ENCODE peak calls at places on chromosome 12, in five cellular contexts. F is H7, V is stomach, W is heart left ventricle, G is iPS DF 6.9. Q is an unnamed sample. For H3K27me3, the result is how much of the 10 kb centered on the place peaks cover.

GRCh38 chr12:241266-241665 is 21.4 kb downstream of the SLC6A13 start:
- DNase-seq in F (no peak), V (no peak), W (no peak), G (no peak), Q (no peak)

GRCh38 chr12:64180951-64181350 is 41.1 kb downstream of the KICS2 start:
- DNase-seq in F (no peak), V (no peak), W (no peak), G (no peak), Q (no peak)

GRCh38 chr12:25423355-25423754 is 129.7 kb downstream of the LMNTD1 start:
- DNase-seq in F (no peak), V (peak), W (no peak), G (no peak), Q (no peak)

GRCh38 chr12:44835641-44836379 is 40.3 kb downstream of the NELL2 start:
- DNase-seq in F (no peak), V (no peak), W (no peak), G (no peak), Q (no peak)

GRCh38 chr12:107318804-107319535 is 225.6 kb upstream of the CRY1 start:
- DNase-seq in F (peak), V (no peak), W (peak), G (no peak), Q (no peak)

GRCh38 chr12:3216726-3217682 is 139.8 kb downstream of the TSPAN9 start:
- DNase-seq in F (no peak), V (no peak), W (peak), G (no peak), Q (no peak)

GRCh38 chr12:14695685-14696084 is 714 bp downstream of the GUCY2C start:
- DNase-seq in F (no peak), V (no peak), W (no peak), G (no peak), Q (no peak)

GRCh38 chr12:29743801-29744200 is 39.9 kb downstream of the TMTC1 start:
- DNase-seq in F (peak), V (no peak), W (no peak), G (no peak), Q (peak)

GRCh38 chr12:92030618-92031017 is 115.0 kb downstream of the BTG1 start:
- DNase-seq in F (no peak), V (peak), W (no peak), G (no peak), Q (peak)

GRCh38 chr12:6074394-6074793 is 50.1 kb downstream of the VWF start:
- DNase-seq in F (peak), V (no peak), W (no peak), G (no peak), Q (no peak)

GRCh38 chr12:106987846-106988245 is 900 bp upstream of the MTERF2 start:
- DNase-seq in F (no peak), V (peak), W (no peak), G (no peak), Q (no peak)

GRCh38 chr12:29350080-29350479 is 30.9 kb downstream of the ERGIC2 start:
- DNase-seq in F (no peak), V (no peak), W (no peak), G (no peak), Q (no peak)

GRCh38 chr12:1769809-1770494 is 50.4 kb upstream of the LRTM2 start:
- DNase-seq in F (no peak), V (no peak), W (no peak), G (no peak), Q (no peak)

GRCh38 chr12:67208326-67209067 is 60.7 kb upstream of the CAND1 start:
- DNase-seq in F (no peak), V (no peak), W (no peak), G (no peak), Q (no peak)

GRCh38 chr12:48968004-48968403 is 3.5 kb downstream of the WNT10B start:
- DNase-seq in F (peak), V (no peak), W (no peak), G (no peak), Q (no peak)

GRCh38 chr12:113463746-113464743 is 7.6 kb downstream of the LHX5 start:
- DNase-seq in F (peak), V (no peak), W (no peak), G (no peak), Q (no peak)

GRCh38 chr12:113462880-113463745 is 8.6 kb downstream of the LHX5 start:
- DNase-seq in F (peak), V (no peak), W (no peak), G (no peak), Q (no peak)

GRCh38 chr12:113459981-113460380 is 11.7 kb downstream of the LHX5 start:
- DNase-seq in F (no peak), V (no peak), W (no peak), G (no peak), Q (no peak)

GRCh38 chr12:113462117-113462774 is 9.4 kb downstream of the LHX5 start:
- DNase-seq in F (peak), V (peak), W (peak), G (no peak), Q (peak)

GRCh38 chr12:113461666-113462065 is 10.0 kb downstream of the LHX5 start:
- DNase-seq in F (peak), V (no peak), W (no peak), G (no peak), Q (no peak)
- H3K27me3 ChIP-seq in F (half or more), V (half or more), W (under half), G (under half), Q (half or more)

DNA sequence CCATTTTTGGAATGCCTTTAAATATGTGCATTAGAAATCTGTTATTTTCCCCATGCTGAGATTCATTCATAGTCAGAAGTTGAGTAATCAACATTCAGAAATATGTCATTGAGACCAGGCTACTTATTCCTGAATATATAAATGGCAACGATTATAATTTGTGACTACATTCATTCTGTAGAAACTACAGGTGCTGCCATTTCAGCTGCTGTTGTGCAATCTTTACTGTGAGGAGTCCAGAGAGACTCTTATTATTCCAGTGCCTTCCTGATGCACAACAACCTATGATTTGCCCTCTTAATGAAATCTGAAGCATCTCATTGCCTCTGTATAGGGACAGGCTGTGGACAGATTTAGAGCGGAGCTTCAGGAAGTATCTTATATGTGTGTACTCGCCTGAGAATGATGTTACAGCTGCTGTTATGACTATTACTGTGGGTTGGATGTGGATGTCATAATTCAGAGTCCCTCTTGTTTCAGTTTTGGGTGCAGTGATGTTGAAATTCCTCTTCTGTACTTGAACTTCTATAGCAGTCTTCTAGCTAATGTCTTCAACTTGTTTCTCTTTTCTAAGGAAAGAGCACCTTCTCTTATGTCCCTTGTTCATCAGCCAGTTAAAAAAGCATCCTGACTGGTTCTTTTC is 173.9 kb downstream of the NAV3 start:
- DNase-seq in F (no peak), V (no peak), W (no peak), G (no peak), Q (no peak)
- H3K27me3 ChIP-seq in F (under half), V (under half), W (under half), G (under half), Q (under half)

GRCh38 chr12:108495054-108495453 is 20.0 kb upstream of the FICD start:
- DNase-seq in F (peak), V (no peak), W (no peak), G (peak), Q (no peak)
- H3K27me3 ChIP-seq in F (under half), V (under half), W (under half), G (under half), Q (under half)

GRCh38 chr12:114695305-114695592 is 11.3 kb upstream of the TBX3 start:
- DNase-seq in F (no peak), V (no peak), W (no peak), G (no peak), Q (no peak)
- H3K27me3 ChIP-seq in F (half or more), V (half or more), W (half or more), G (half or more), Q (half or more)

GRCh38 chr12:55708695-55709233 is 1.1 kb upstream of the ITGA7 start:
- DNase-seq in F (no peak), V (no peak), W (peak), G (no peak), Q (peak)

GRCh38 chr12:55707841-55708694 is at the start of gene ITGA7:
- DNase-seq in F (peak), V (peak), W (peak), G (peak), Q (peak)

GRCh38 chr12:55705802-55706402 is 1.8 kb downstream of the ITGA7 start:
- DNase-seq in F (peak), V (no peak), W (peak), G (no peak), Q (peak)

GRCh38 chr12:55704824-55705780 is 2.6 kb downstream of the ITGA7 start:
- DNase-seq in F (no peak), V (no peak), W (peak), G (no peak), Q (peak)

DNA sequence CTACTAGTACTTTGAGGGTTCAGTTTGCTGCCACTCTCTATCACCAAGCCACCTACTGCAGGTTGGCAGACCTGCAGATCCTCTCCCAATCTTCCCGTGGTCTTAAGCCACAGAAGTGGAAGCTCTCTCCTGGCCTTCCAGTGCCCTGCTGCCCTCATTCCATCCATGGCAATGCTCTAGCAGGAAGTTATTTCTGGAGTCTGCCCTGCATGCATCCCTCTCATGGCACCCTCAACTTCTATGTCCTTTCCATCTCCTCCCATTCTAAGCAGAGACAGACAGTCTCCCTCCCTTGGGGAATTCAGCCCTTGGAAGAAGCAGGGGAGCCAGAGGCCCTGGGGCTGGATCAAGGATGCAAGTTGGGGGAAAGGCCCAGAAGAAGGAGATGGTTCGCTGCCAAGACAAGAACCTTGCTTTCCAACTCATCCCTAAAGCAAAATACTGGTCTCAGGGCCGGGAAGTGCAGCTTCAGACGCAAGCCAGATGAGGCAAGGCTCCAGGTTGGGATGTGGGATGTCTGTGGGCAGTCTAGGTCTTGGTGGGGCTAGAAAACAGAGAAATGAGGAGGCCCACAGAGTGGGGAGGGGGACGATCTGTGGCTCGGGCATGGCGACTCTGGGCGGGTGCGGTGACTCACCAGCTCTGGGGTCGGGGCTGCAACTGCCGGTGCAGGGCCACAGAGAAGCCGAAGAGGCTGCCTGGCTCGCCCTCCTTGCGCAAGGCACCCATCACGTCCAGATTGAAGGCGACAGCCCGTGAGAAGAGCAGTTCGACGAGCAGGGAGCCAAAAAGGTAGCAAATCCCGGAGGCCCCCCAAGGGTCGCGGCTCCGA is 648 bp downstream of the ITGA7 start:
- DNase-seq in F (no peak), V (no peak), W (peak), G (no peak), Q (no peak)
- H3K27me3 ChIP-seq in F (under half), V (under half), W (under half), G (under half), Q (under half)

GRCh38 chr12:4270016-4270669 is 3.4 kb upstream of the CCND2 start:
- DNase-seq in F (peak), V (no peak), W (peak), G (no peak), Q (no peak)
- H3K27me3 ChIP-seq in F (under half), V (half or more), W (under half), G (under half), Q (half or more)

DNA sequence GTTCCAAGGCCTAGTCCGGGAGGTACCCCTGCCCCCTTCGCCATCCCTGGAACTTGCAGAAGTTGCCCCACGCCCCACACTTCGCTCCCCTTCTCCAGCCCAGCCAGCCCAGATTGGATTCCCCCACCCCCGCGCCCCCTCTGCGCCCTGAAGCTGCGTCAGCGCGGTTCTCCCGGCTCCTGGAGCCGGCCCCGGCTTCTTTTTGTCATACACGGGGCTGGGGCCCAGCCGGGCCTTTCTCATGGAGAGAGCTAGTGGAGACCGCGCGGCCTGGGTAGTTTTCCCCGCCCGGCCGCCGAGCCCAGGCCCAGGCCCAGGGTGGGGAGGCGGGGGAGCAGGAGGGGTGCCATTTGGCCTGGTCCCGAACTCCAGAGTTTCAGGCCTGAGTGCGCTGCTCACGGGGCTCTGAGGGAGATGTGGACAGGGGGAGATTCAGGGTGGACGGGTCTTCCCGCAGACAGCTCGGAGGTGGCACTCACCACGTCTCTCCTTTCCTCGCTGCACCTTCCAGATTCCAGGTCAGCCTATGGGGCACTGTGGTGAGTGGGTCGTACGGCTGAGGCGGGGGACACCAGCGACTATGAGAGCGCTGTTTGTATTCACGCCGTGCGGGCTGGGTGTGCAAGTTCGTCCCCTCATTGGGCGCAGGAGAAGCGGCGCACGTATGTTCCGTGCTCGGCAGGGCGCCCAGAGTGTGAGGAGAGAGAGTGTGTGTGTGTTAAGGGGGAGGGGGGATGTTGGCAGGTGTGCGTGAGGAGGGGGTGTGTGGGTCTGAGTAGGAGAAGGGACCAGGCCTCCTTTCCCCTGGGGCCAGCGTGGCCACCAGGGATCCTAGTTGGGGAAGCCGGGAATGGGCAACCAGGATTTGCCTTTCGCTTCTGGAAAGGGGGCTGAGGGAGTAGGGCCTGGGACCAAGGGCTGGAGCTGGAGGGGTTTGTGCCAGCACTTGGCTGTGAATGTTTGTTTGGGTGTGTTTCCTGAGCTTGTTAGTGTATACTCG is 820 bp upstream of the LHX5 start:
- DNase-seq in F (peak), V (no peak), W (no peak), G (no peak), Q (no peak)
- H3K27me3 ChIP-seq in F (half or more), V (half or more), W (half or more), G (half or more), Q (half or more)

DNA sequence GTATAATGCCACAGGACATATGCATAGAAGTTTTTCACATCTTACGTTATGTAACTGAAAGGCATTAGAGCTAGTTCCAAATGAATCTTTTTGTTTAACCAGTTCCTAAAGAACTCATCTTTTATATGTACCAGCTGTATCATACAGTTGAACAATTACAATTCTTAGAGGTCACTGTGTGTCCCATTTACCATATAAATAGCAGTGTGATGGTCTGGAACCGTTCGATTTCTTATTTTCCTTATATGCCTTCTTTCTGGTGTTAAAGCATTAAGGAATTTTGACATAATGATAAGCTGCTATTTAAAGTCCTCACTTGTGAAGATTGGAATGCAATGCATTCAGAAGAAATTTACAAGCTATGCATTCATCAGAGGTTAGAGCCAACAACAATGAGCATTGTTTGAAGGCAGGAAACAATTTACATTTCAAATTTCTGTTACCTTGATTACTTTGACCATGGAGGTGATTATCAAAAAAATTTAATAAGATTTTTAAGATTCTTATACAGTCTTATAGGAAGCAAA is 80.0 kb upstream of the PRICKLE1 start:
- DNase-seq in F (no peak), V (no peak), W (no peak), G (no peak), Q (no peak)
- H3K27me3 ChIP-seq in F (under half), V (under half), W (under half), G (under half), Q (under half)

GRCh38 chr12:80966001-80966400 is 28.3 kb upstream of the LIN7A start:
- DNase-seq in F (peak), V (no peak), W (no peak), G (peak), Q (no peak)

GRCh38 chr12:80967565-80967964 is 29.8 kb upstream of the LIN7A start:
- DNase-seq in F (no peak), V (no peak), W (no peak), G (no peak), Q (no peak)
- H3K27me3 ChIP-seq in F (under half), V (under half), W (under half), G (under half), Q (under half)